ENCODE peak calls at places on chromosomes 12 and 14, in ten cellular contexts. One of them, this sample, is unnamed.
A peak's percentile ranks its signal among the peaks of the same experiment; 100 is the strongest.

GRCh38 chr14:68986926-68987652 is 8.0 kb upstream of the ACTN1 start:
- DNase-seq in PC-3: no peak
- DNase-seq in cardiac muscle cell: no peak
- DNase-seq in fibroblast of mammary gland: no peak
- DNase-seq in activated B cell treated with CpG ODN at 0.5 μM for 24 hours: no peak
- DNase-seq in pancreas: no peak
- DNase-seq in Peyer's patch: no peak
- DNase-seq in GM12865: no peak
- DNase-seq in astrocyte: no peak
- DNase-seq in IMR-90: peak; percentile 6
- DNase-seq in this sample: no peak

GRCh38 chr12:68617160-68617926 is 6.6 kb downstream of the RAP1B start:
- DNase-seq in PC-3: peak; percentile 66
- DNase-seq in cardiac muscle cell: no peak
- DNase-seq in fibroblast of mammary gland: peak; percentile 60
- DNase-seq in activated B cell treated with CpG ODN at 0.5 μM for 24 hours: no peak
- DNase-seq in pancreas: no peak
- DNase-seq in Peyer's patch: no peak
- DNase-seq in GM12865: no peak
- DNase-seq in astrocyte: peak; percentile 71
- DNase-seq in IMR-90: peak; percentile 74
- DNase-seq in this sample: no peak

GRCh38 chr12:123900898-123901376 is 71.7 kb downstream of the CCDC92 start:
- DNase-seq in PC-3: peak; percentile 27
- DNase-seq in cardiac muscle cell: peak; percentile 52
- DNase-seq in fibroblast of mammary gland: peak; percentile 16
- DNase-seq in activated B cell treated with CpG ODN at 0.5 μM for 24 hours: no peak
- DNase-seq in pancreas: no peak
- DNase-seq in Peyer's patch: no peak
- DNase-seq in GM12865: no peak
- DNase-seq in astrocyte: peak; percentile 38
- DNase-seq in IMR-90: peak; percentile 44
- DNase-seq in this sample: no peak

GRCh38 chr12:44876554-44877275 is 600 bp upstream of the NELL2 start:
- DNase-seq in PC-3: peak; percentile 17
- DNase-seq in cardiac muscle cell: peak; percentile 86
- DNase-seq in fibroblast of mammary gland: peak; percentile 12
- DNase-seq in activated B cell treated with CpG ODN at 0.5 μM for 24 hours: no peak
- DNase-seq in pancreas: no peak
- DNase-seq in Peyer's patch: no peak
- DNase-seq in GM12865: peak; percentile 5
- DNase-seq in astrocyte: peak; percentile 22
- DNase-seq in IMR-90: no peak
- DNase-seq in this sample: peak; percentile 60

GRCh38 chr14:89270439-89271227 is 146.4 kb downstream of the FOXN3 start:
- DNase-seq in PC-3: no peak
- DNase-seq in cardiac muscle cell: no peak
- DNase-seq in fibroblast of mammary gland: no peak
- DNase-seq in activated B cell treated with CpG ODN at 0.5 μM for 24 hours: peak; percentile 28
- DNase-seq in pancreas: peak; percentile 33
- DNase-seq in Peyer's patch: peak; percentile 88
- DNase-seq in GM12865: peak; percentile 67
- DNase-seq in astrocyte: no peak
- DNase-seq in IMR-90: no peak
- DNase-seq in this sample: peak; percentile 80

GRCh38 chr14:97538749-97539388 is 741.7 kb downstream of the VRK1 start:
- DNase-seq in PC-3: no peak
- DNase-seq in cardiac muscle cell: no peak
- DNase-seq in fibroblast of mammary gland: no peak
- DNase-seq in activated B cell treated with CpG ODN at 0.5 μM for 24 hours: no peak
- DNase-seq in pancreas: no peak
- DNase-seq in Peyer's patch: no peak
- DNase-seq in GM12865: no peak
- DNase-seq in astrocyte: no peak
- DNase-seq in IMR-90: no peak
- DNase-seq in this sample: no peak

GRCh38 chr14:90383731-90384542 is 12.9 kb upstream of the CALM1 start:
- DNase-seq in PC-3: peak; percentile 39
- DNase-seq in cardiac muscle cell: peak; percentile 79
- DNase-seq in fibroblast of mammary gland: peak; percentile 45
- DNase-seq in activated B cell treated with CpG ODN at 0.5 μM for 24 hours: peak; percentile 61
- DNase-seq in pancreas: peak; percentile 56
- DNase-seq in Peyer's patch: peak; percentile 81
- DNase-seq in GM12865: peak; percentile 84
- DNase-seq in astrocyte: peak; percentile 44
- DNase-seq in IMR-90: peak; percentile 46
- DNase-seq in this sample: peak; percentile 70

GRCh38 chr12:110754101-110754793 is 11.6 kb upstream of the PPP1CC start:
- DNase-seq in PC-3: no peak
- DNase-seq in cardiac muscle cell: no peak
- DNase-seq in fibroblast of mammary gland: peak; percentile 67
- DNase-seq in activated B cell treated with CpG ODN at 0.5 μM for 24 hours: no peak
- DNase-seq in pancreas: no peak
- DNase-seq in Peyer's patch: no peak
- DNase-seq in GM12865: no peak
- DNase-seq in astrocyte: no peak
- DNase-seq in IMR-90: no peak
- DNase-seq in this sample: no peak

GRCh38 chr12:18139254-18139653 is 49.3 kb upstream of the RERGL start:
- DNase-seq in PC-3: no peak
- DNase-seq in cardiac muscle cell: no peak
- DNase-seq in fibroblast of mammary gland: no peak
- DNase-seq in activated B cell treated with CpG ODN at 0.5 μM for 24 hours: no peak
- DNase-seq in pancreas: no peak
- DNase-seq in Peyer's patch: no peak
- DNase-seq in GM12865: no peak
- DNase-seq in astrocyte: no peak
- DNase-seq in IMR-90: no peak
- DNase-seq in this sample: no peak

GRCh38 chr12:18140969-18141368 is 51.0 kb upstream of the RERGL start:
- DNase-seq in PC-3: no peak
- DNase-seq in cardiac muscle cell: no peak
- DNase-seq in fibroblast of mammary gland: no peak
- DNase-seq in activated B cell treated with CpG ODN at 0.5 μM for 24 hours: no peak
- DNase-seq in pancreas: no peak
- DNase-seq in Peyer's patch: no peak
- DNase-seq in GM12865: no peak
- DNase-seq in astrocyte: no peak
- DNase-seq in IMR-90: no peak
- DNase-seq in this sample: no peak

GRCh38 chr12:18135509-18135908 is 45.5 kb upstream of the RERGL start:
- DNase-seq in PC-3: peak; percentile 36
- DNase-seq in cardiac muscle cell: no peak
- DNase-seq in fibroblast of mammary gland: peak; percentile 67
- DNase-seq in activated B cell treated with CpG ODN at 0.5 μM for 24 hours: no peak
- DNase-seq in pancreas: no peak
- DNase-seq in Peyer's patch: no peak
- DNase-seq in GM12865: no peak
- DNase-seq in astrocyte: peak; percentile 61
- DNase-seq in IMR-90: no peak
- DNase-seq in this sample: no peak

GRCh38 chr12:18141583-18141982 is 51.6 kb upstream of the RERGL start:
- DNase-seq in PC-3: peak; percentile 80
- DNase-seq in cardiac muscle cell: no peak
- DNase-seq in fibroblast of mammary gland: peak; percentile 77
- DNase-seq in activated B cell treated with CpG ODN at 0.5 μM for 24 hours: no peak
- DNase-seq in pancreas: no peak
- DNase-seq in Peyer's patch: no peak
- DNase-seq in GM12865: no peak
- DNase-seq in astrocyte: peak; percentile 68
- DNase-seq in IMR-90: no peak
- DNase-seq in this sample: no peak

DNA sequence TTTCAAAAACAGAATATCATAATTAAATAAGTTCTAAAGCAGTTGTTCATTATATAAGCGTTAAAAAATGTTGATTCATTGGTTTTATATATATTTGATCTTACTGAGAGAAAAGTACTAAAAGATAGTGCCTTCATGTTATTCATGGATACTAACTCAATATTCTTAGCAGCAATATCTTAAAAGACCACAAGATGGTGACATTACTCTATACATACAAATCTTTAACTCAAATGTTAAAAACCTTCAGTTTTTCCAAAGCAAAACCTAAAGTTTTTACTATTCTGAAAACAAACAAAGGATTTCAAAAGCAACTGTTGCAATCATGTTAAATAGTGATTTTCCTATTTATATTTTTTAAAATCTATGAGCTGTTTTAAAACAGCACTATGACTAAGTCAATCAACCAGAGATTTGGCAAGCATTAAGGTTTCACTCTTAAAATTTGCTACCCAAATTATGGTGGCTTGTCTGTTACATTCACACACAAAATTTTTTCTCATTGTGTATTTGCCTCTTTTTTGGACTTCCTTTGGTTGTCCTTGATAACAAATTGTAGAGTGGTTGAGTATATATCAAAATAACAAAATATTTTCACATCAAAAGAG is 50.1 kb upstream of the RERGL start:
- DNase-seq in PC-3: peak; percentile 60
- DNase-seq in cardiac muscle cell: peak; percentile 40
- DNase-seq in fibroblast of mammary gland: peak; percentile 48
- DNase-seq in activated B cell treated with CpG ODN at 0.5 μM for 24 hours: no peak
- DNase-seq in pancreas: no peak
- DNase-seq in Peyer's patch: no peak
- DNase-seq in GM12865: peak; percentile 43
- DNase-seq in astrocyte: no peak
- DNase-seq in IMR-90: peak; percentile 27
- DNase-seq in this sample: no peak
- TF ChIP-seq CTCF in PC-3: peak; percentile 68
- TF ChIP-seq CTCF in cardiac muscle cell: peak; percentile 61
- TF ChIP-seq CTCF in fibroblast of mammary gland: peak; percentile 57
- TF ChIP-seq CTCF in activated B cell treated with CpG ODN at 0.5 μM for 24 hours: no peak
- TF ChIP-seq CTCF in pancreas: peak; percentile 51
- TF ChIP-seq CTCF in Peyer's patch: peak; percentile 42
- TF ChIP-seq CTCF in GM12865: peak; percentile 43
- TF ChIP-seq CTCF in astrocyte: peak; percentile 44
- TF ChIP-seq CTCF in IMR-90: peak; percentile 53
- TF ChIP-seq CTCF in this sample: peak; percentile 68

GRCh38 chr12:14611640-14612203 is 44.0 kb upstream of the PLBD1 start:
- DNase-seq in PC-3: no peak
- DNase-seq in cardiac muscle cell: no peak
- DNase-seq in fibroblast of mammary gland: no peak
- DNase-seq in activated B cell treated with CpG ODN at 0.5 μM for 24 hours: no peak
- DNase-seq in pancreas: no peak
- DNase-seq in Peyer's patch: no peak
- DNase-seq in GM12865: no peak
- DNase-seq in astrocyte: no peak
- DNase-seq in IMR-90: no peak
- DNase-seq in this sample: no peak

GRCh38 chr12:14614704-14615121 is 47.0 kb upstream of the PLBD1 start:
- DNase-seq in PC-3: no peak
- DNase-seq in cardiac muscle cell: no peak
- DNase-seq in fibroblast of mammary gland: no peak
- DNase-seq in activated B cell treated with CpG ODN at 0.5 μM for 24 hours: peak; percentile 23
- DNase-seq in pancreas: no peak
- DNase-seq in Peyer's patch: no peak
- DNase-seq in GM12865: peak; percentile 83
- DNase-seq in astrocyte: no peak
- DNase-seq in IMR-90: no peak
- DNase-seq in this sample: no peak

GRCh38 chr12:14612250-14612649 is 44.6 kb upstream of the PLBD1 start:
- DNase-seq in PC-3: no peak
- DNase-seq in cardiac muscle cell: no peak
- DNase-seq in fibroblast of mammary gland: no peak
- DNase-seq in activated B cell treated with CpG ODN at 0.5 μM for 24 hours: no peak
- DNase-seq in pancreas: no peak
- DNase-seq in Peyer's patch: no peak
- DNase-seq in GM12865: no peak
- DNase-seq in astrocyte: no peak
- DNase-seq in IMR-90: no peak
- DNase-seq in this sample: no peak

GRCh38 chr12:14612895-14613294 is 45.2 kb upstream of the PLBD1 start:
- DNase-seq in PC-3: no peak
- DNase-seq in cardiac muscle cell: no peak
- DNase-seq in fibroblast of mammary gland: no peak
- DNase-seq in activated B cell treated with CpG ODN at 0.5 μM for 24 hours: no peak
- DNase-seq in pancreas: no peak
- DNase-seq in Peyer's patch: no peak
- DNase-seq in GM12865: no peak
- DNase-seq in astrocyte: no peak
- DNase-seq in IMR-90: no peak
- DNase-seq in this sample: no peak

GRCh38 chr12:14613718-14614117 is 46.0 kb upstream of the PLBD1 start:
- DNase-seq in PC-3: no peak
- DNase-seq in cardiac muscle cell: no peak
- DNase-seq in fibroblast of mammary gland: no peak
- DNase-seq in activated B cell treated with CpG ODN at 0.5 μM for 24 hours: peak; percentile 34
- DNase-seq in pancreas: no peak
- DNase-seq in Peyer's patch: peak; percentile 60
- DNase-seq in GM12865: peak; percentile 94
- DNase-seq in astrocyte: no peak
- DNase-seq in IMR-90: no peak
- DNase-seq in this sample: no peak
- TF ChIP-seq CTCF in PC-3: no peak
- TF ChIP-seq CTCF in cardiac muscle cell: no peak
- TF ChIP-seq CTCF in fibroblast of mammary gland: no peak
- TF ChIP-seq CTCF in activated B cell treated with CpG ODN at 0.5 μM for 24 hours: no peak
- TF ChIP-seq CTCF in pancreas: no peak
- TF ChIP-seq CTCF in Peyer's patch: no peak
- TF ChIP-seq CTCF in GM12865: no peak
- TF ChIP-seq CTCF in astrocyte: no peak
- TF ChIP-seq CTCF in IMR-90: no peak
- TF ChIP-seq CTCF in this sample: no peak

GRCh38 chr12:32450768-32451167 is 51.4 kb downstream of the FGD4 start:
- DNase-seq in PC-3: no peak
- DNase-seq in cardiac muscle cell: no peak
- DNase-seq in fibroblast of mammary gland: no peak
- DNase-seq in activated B cell treated with CpG ODN at 0.5 μM for 24 hours: no peak
- DNase-seq in pancreas: no peak
- DNase-seq in Peyer's patch: peak; percentile 66
- DNase-seq in GM12865: no peak
- DNase-seq in astrocyte: no peak
- DNase-seq in IMR-90: no peak
- DNase-seq in this sample: no peak
- TF ChIP-seq CTCF in PC-3: no peak
- TF ChIP-seq CTCF in cardiac muscle cell: no peak
- TF ChIP-seq CTCF in fibroblast of mammary gland: no peak
- TF ChIP-seq CTCF in activated B cell treated with CpG ODN at 0.5 μM for 24 hours: no peak
- TF ChIP-seq CTCF in pancreas: no peak
- TF ChIP-seq CTCF in Peyer's patch: no peak
- TF ChIP-seq CTCF in GM12865: no peak
- TF ChIP-seq CTCF in astrocyte: no peak
- TF ChIP-seq CTCF in IMR-90: no peak
- TF ChIP-seq CTCF in this sample: no peak

GRCh38 chr14:72513994-72514659 is 379.8 kb downstream of the DPF3 start:
- DNase-seq in PC-3: peak; percentile 70
- DNase-seq in cardiac muscle cell: peak; percentile 63
- DNase-seq in fibroblast of mammary gland: peak; percentile 68
- DNase-seq in activated B cell treated with CpG ODN at 0.5 μM for 24 hours: no peak
- DNase-seq in pancreas: no peak
- DNase-seq in Peyer's patch: no peak
- DNase-seq in GM12865: peak; percentile 63
- DNase-seq in astrocyte: peak; percentile 36
- DNase-seq in IMR-90: peak; percentile 73
- DNase-seq in this sample: no peak

GRCh38 chr14:72514660-72515025 is 379.3 kb downstream of the DPF3 start:
- DNase-seq in PC-3: no peak
- DNase-seq in cardiac muscle cell: no peak
- DNase-seq in fibroblast of mammary gland: no peak
- DNase-seq in activated B cell treated with CpG ODN at 0.5 μM for 24 hours: no peak
- DNase-seq in pancreas: no peak
- DNase-seq in Peyer's patch: no peak
- DNase-seq in GM12865: no peak
- DNase-seq in astrocyte: no peak
- DNase-seq in IMR-90: no peak
- DNase-seq in this sample: no peak

GRCh38 chr14:72516936-72517408 is 376.9 kb downstream of the DPF3 start:
- DNase-seq in PC-3: peak; percentile 95
- DNase-seq in cardiac muscle cell: peak; percentile 67
- DNase-seq in fibroblast of mammary gland: peak; percentile 89
- DNase-seq in activated B cell treated with CpG ODN at 0.5 μM for 24 hours: peak; percentile 56
- DNase-seq in pancreas: peak; percentile 52
- DNase-seq in Peyer's patch: peak; percentile 88
- DNase-seq in GM12865: peak; percentile 91
- DNase-seq in astrocyte: peak; percentile 61
- DNase-seq in IMR-90: peak; percentile 91
- DNase-seq in this sample: no peak

GRCh38 chr14:72517736-72518135 is 376.2 kb downstream of the DPF3 start:
- DNase-seq in PC-3: no peak
- DNase-seq in cardiac muscle cell: no peak
- DNase-seq in fibroblast of mammary gland: peak; percentile 38
- DNase-seq in activated B cell treated with CpG ODN at 0.5 μM for 24 hours: no peak
- DNase-seq in pancreas: no peak
- DNase-seq in Peyer's patch: no peak
- DNase-seq in GM12865: no peak
- DNase-seq in astrocyte: no peak
- DNase-seq in IMR-90: no peak
- DNase-seq in this sample: no peak

GRCh38 chr14:72515779-72516770 is 377.8 kb downstream of the DPF3 start:
- DNase-seq in PC-3: peak; percentile 60
- DNase-seq in cardiac muscle cell: peak; percentile 47
- DNase-seq in fibroblast of mammary gland: peak; percentile 19
- DNase-seq in activated B cell treated with CpG ODN at 0.5 μM for 24 hours: no peak
- DNase-seq in pancreas: no peak
- DNase-seq in Peyer's patch: no peak
- DNase-seq in GM12865: peak; percentile 15
- DNase-seq in astrocyte: peak; percentile 40
- DNase-seq in IMR-90: peak; percentile 69
- DNase-seq in this sample: no peak
- TF ChIP-seq CTCF in PC-3: peak; percentile 39
- TF ChIP-seq CTCF in cardiac muscle cell: no peak
- TF ChIP-seq CTCF in fibroblast of mammary gland: peak; percentile 10
- TF ChIP-seq CTCF in activated B cell treated with CpG ODN at 0.5 μM for 24 hours: no peak
- TF ChIP-seq CTCF in pancreas: no peak
- TF ChIP-seq CTCF in Peyer's patch: no peak
- TF ChIP-seq CTCF in GM12865: no peak
- TF ChIP-seq CTCF in astrocyte: peak; percentile 14
- TF ChIP-seq CTCF in IMR-90: peak; percentile 25
- TF ChIP-seq CTCF in this sample: peak; percentile 4

This sample was measured in right lobe of liver.